ENCODE peak calls at places on chromosomes 4 and X, in four cellular contexts. N is NCI-H187 treated with DMSO at 0.1 percent for 48 hours, W is mammary epithelial cell, Q is posterior vena cava. T is an unnamed sample.

GRCh38 chrX:139931646-139932076 is 1.2 kb downstream of the ATP11C start:
- DNase-seq in N (no peak), Q (no peak), W (no peak), T (no peak)

GRCh38 chr4:4182835-4183568 is 43.7 kb downstream of the OTOP1 start:
- DNase-seq in N (no peak), Q (no peak), W (no peak), T (peak)

GRCh38 chr4:8282742-8283141 is 13.2 kb downstream of the HTRA3 start:
- DNase-seq in N (no peak), Q (peak), W (no peak), T (no peak)

GRCh38 chr4:145937021-145937861 is 1.4 kb downstream of the ZNF827 start:
- DNase-seq in N (no peak), W (peak), Q (peak), T (peak)

GRCh38 chrX:38233891-38234807 is 13.5 kb upstream of the SRPX start:
- DNase-seq in W (peak), N (no peak), Q (no peak), T (peak)

GRCh38 chrX:261167-261857 is 19.9 kb upstream of the PLCXD1 start:
- DNase-seq in W (peak), Q (peak), N (no peak), T (no peak)

GRCh38 chr4:118173126-118173525 is 138.8 kb downstream of the NDST3 start:
- DNase-seq in Q (no peak), W (no peak), N (no peak), T (no peak)

GRCh38 chrX:44428989-44429627 is 85.6 kb upstream of the EFHC2 start:
- DNase-seq in Q (no peak), N (no peak), W (peak), T (peak)

GRCh38 chrX:118569676-118570075 is 74.1 kb downstream of the DOCK11 start:
- DNase-seq in W (peak), N (no peak), Q (no peak), T (no peak)

GRCh38 chr4:3344104-3344503 is 51.3 kb downstream of the RGS12 start:
- DNase-seq in N (no peak), W (no peak), Q (no peak), T (no peak)

GRCh38 chr4:20044936-20045335 is 206.8 kb upstream of the SLIT2 start:
- DNase-seq in N (no peak), Q (no peak), W (no peak), T (no peak)

GRCh38 chr4:166165829-166166420 is 292.9 kb downstream of the TLL1 start:
- DNase-seq in Q (no peak), W (peak), N (no peak), T (peak)

GRCh38 chrX:11374570-11374969 is 81.4 kb downstream of the AMELX start:
- DNase-seq in N (no peak), W (peak), Q (no peak), T (no peak)

GRCh38 chrX:13694359-13694758 is 5.4 kb downstream of the RAB9A start:
- DNase-seq in N (no peak), Q (no peak), W (no peak), T (no peak)

GRCh38 chr4:107977966-107978705 is 11.6 kb upstream of the HADH start:
- DNase-seq in Q (no peak), W (no peak), N (no peak), T (no peak)

GRCh38 chr4:112153222-112153791 is 8.1 kb downstream of the FAM241A start:
- DNase-seq in N (no peak), W (no peak), Q (no peak), T (no peak)

GRCh38 chr4:138329506-138330070 is 87.4 kb upstream of the SLC7A11 start:
- DNase-seq in W (no peak), Q (no peak), N (no peak), T (no peak)

GRCh38 chr4:87979810-87980209 is 4.3 kb downstream of the SPP1 start:
- DNase-seq in W (no peak), Q (no peak), N (no peak), T (no peak)

GRCh38 chr4:98663226-98664006 is 5.0 kb upstream of the TSPAN5 start:
- DNase-seq in N (no peak), W (no peak), Q (no peak), T (no peak)

GRCh38 chr4:73839715-73840114 is 3.2 kb downstream of the CXCL6 start:
- DNase-seq in Q (no peak), N (no peak), W (no peak), T (no peak)

GRCh38 chr4:88054909-88055308 is 47.5 kb downstream of the PKD2 start:
- DNase-seq in N (no peak), Q (no peak), W (peak), T (peak)

GRCh38 chrX:24918715-24919114 is 97.0 kb downstream of the ARX start:
- DNase-seq in W (no peak), Q (no peak), N (no peak), T (no peak)

GRCh38 chrX:118652717-118653116 is 74.7 kb upstream of the IL13RA1 start:
- DNase-seq in W (no peak), Q (no peak), N (no peak), T (no peak)